ENCODE peak calls at places on chromosome 13, in four cellular contexts. S, M, Q and V are unnamed samples.
A peak's percentile ranks its signal among the peaks of the same experiment; 100 is the strongest.

GRCh38 chr13:46961719-46962118 is 64.9 kb upstream of the HTR2A start:
- DNase-seq in M (no peak), S (no peak), Q (peak; percentile 82), V (no peak)

GRCh38 chr13:82614086-82614485 is 1268.2 kb downstream of the SLITRK1 start:
- DNase-seq in Q (no peak), S (no peak), M (no peak), V (no peak)

GRCh38 chr13:21010621-21011020 is 50.8 kb downstream of the LATS2 start:
- DNase-seq in M (no peak), S (no peak), Q (no peak), V (no peak)

GRCh38 chr13:100646030-100646673 is 28.4 kb downstream of the TMTC4 start:
- DNase-seq in Q (no peak), S (no peak), M (no peak), V (no peak)

GRCh38 chr13:59890064-59890463 is 273.7 kb downstream of the DIAPH3 start:
- DNase-seq in M (no peak), S (no peak), Q (no peak), V (no peak)

GRCh38 chr13:44373601-44374347 is at the start of gene SERP2:
- DNase-seq in S (no peak), M (no peak), Q (no peak), V (no peak)

GRCh38 chr13:27635256-27635655 is 13.6 kb downstream of the POLR1D start:
- DNase-seq in Q (no peak), S (no peak), M (no peak), V (no peak)

GRCh38 chr13:31965361-31966066 is 66.1 kb upstream of the FRY start:
- DNase-seq in S (no peak), Q (peak; percentile 53), M (no peak), V (no peak)

GRCh38 chr13:107461751-107462150 is 753.6 kb downstream of the LIG4 start:
- DNase-seq in M (no peak), Q (no peak), S (no peak), V (no peak)